ENCODE peak calls at places on chromosomes 1 and 21, in four cellular contexts. E is lower lobe of right lung, A is uterus, T is heart right ventricle. U is an unnamed sample.

GRCh38 chr1:9289724-9290493 is 2.8 kb upstream of the SPSB1 start:
- DNase-seq in E (no peak), A (peak; percentile 87), T (peak; percentile 54), U (no peak)

GRCh38 chr1:96236156-96236739 is 485.3 kb upstream of the PTBP2 start:
- DNase-seq in A (peak; percentile 44), E (no peak), T (no peak), U (no peak)

GRCh38 chr1:1331068-1331965 is at the start of gene TAS1R3:
- DNase-seq in A (no peak), E (no peak), T (no peak), U (no peak)

GRCh38 chr1:3277623-3278022 is 176.8 kb upstream of the ARHGEF16 start:
- DNase-seq in T (peak; percentile 4), A (no peak), E (no peak), U (no peak)

GRCh38 chr1:160028426-160028825 is 3.4 kb downstream of the PIGM start:
- DNase-seq in T (no peak), E (no peak), A (no peak), U (no peak)

GRCh38 chr1:116489231-116489697 is 81.6 kb downstream of the CD58 start:
- DNase-seq in A (no peak), T (no peak), E (no peak), U (no peak)

GRCh38 chr1:22799971-22800370 is 89.3 kb downstream of the EPHB2 start:
- DNase-seq in A (no peak), E (no peak), T (no peak), U (no peak)

GRCh38 chr1:4003846-4004505 is 103.9 kb upstream of the C1orf174 start:
- DNase-seq in A (no peak), T (no peak), E (no peak), U (peak; percentile 27)

GRCh38 chr1:16334655-16335340 is 17.5 kb downstream of the FBXO42 start:
- DNase-seq in A (no peak), T (no peak), E (no peak), U (no peak)

GRCh38 chr1:37069406-37069805 is 35.1 kb upstream of the GRIK3 start:
- DNase-seq in E (no peak), A (no peak), T (no peak), U (no peak)

GRCh38 chr1:185565314-185565713 is 168.9 kb upstream of the HMCN1 start:
- DNase-seq in A (no peak), E (no peak), T (no peak), U (no peak)

GRCh38 chr1:180939072-180939705 is 26.5 kb downstream of the KIAA1614 start:
- DNase-seq in T (no peak), A (no peak), E (no peak), U (no peak)

GRCh38 chr1:212612251-212612961 is 3.8 kb downstream of the ATF3 start:
- DNase-seq in T (no peak), A (no peak), E (no peak), U (no peak)

GRCh38 chr1:22127248-22127647 is 15.6 kb downstream of the WNT4 start:
- DNase-seq in E (no peak), T (no peak), A (peak; percentile 8), U (no peak)

GRCh38 chr1:9659328-9659727 is 7.8 kb downstream of the PIK3CD start:
- DNase-seq in A (peak; percentile 24), E (no peak), T (no peak), U (no peak)

GRCh38 chr1:8137406-8138244 is 111.5 kb upstream of the ERRFI1 start:
- DNase-seq in T (no peak), A (peak; percentile 56), E (no peak), U (no peak)

GRCh38 chr1:108801101-108801500 is 54.6 kb downstream of the STXBP3 start:
- DNase-seq in A (no peak), T (no peak), E (no peak), U (no peak)

GRCh38 chr1:198160946-198161614 is 4.3 kb downstream of the NEK7 start:
- DNase-seq in T (no peak), A (no peak), E (no peak), U (no peak)

DNA sequence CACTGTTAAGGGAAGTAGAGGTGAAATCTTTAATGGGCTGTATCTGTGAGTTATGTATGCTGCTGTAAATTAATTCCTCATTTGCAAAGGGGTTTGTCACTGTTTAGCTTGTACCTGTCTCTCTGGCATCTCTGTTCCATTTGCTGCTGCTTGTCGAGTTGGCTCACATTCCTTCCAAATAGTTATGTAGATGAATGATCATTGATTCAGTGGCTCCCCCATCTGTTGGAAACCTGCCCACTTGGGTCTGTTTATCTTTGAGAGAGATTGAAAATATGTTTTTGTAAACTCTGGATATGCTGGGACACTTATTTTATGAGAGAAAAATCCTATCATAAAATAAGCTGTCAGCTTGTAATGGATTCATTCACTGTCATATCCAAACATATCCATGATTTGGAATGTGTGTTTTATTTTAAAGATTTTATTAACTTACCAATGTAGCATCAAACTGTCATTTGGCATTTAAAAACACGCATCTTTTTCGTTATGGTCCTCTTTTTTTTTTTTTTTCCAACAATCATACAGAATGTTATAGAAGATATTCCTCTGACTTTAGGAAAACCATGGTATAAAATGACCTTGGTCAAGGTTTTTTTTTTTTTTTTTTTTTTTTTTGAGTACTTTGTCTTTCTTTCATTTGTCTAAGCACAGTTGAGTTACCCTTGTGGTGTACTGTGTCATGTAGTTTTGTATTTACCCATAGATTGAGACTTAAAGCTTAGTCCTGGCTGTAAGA is 3.5 kb downstream of the RYR2 start:
- DNase-seq in T (no peak), E (no peak), A (no peak), U (no peak)
- H3K4me1 ChIP-seq in T (no peaks in the 10 kb centered on the region), E (peaks cover 9% of the 10 kb centered on the region), A (no peaks in the 10 kb centered on the region), U (peaks cover 18% of the 10 kb centered on the region)

GRCh38 chr1:5811419-5811818 is 180.8 kb downstream of the NPHP4 start:
- DNase-seq in E (no peak), T (no peak), A (no peak), U (no peak)

GRCh38 chr1:5813480-5813879 is 178.7 kb downstream of the NPHP4 start:
- DNase-seq in A (no peak), E (no peak), T (no peak), U (no peak)

GRCh38 chr1:5814046-5814619 is 178.1 kb downstream of the NPHP4 start:
- DNase-seq in T (no peak), A (no peak), E (no peak), U (no peak)

GRCh38 chr1:5810553-5811270 is 181.5 kb downstream of the NPHP4 start:
- DNase-seq in A (no peak), T (no peak), E (no peak), U (no peak)

DNA sequence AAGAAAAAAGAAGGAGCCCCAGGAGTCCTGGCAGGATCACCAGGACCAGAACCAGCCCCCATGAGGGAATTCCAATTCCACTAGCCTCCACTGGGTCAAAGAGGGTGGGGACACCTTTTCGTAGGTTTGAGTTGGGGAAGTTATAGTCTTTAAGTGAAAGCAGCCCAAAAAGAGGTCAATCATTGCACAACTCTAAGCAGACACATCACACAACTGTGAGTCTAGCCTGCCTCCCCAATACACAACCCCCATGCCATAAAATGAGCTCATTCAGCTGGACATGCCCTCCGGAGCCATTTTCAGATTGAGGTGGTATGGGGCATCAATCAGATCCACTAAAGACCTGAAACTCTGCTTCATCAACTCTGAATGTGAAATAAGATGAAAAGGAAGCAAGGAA is 179.9 kb downstream of the NPHP4 start:
- DNase-seq in A (no peak), E (no peak), T (no peak), U (no peak)
- H3K4me1 ChIP-seq in A (no peaks in the 10 kb centered on the region), E (no peaks in the 10 kb centered on the region), T (no peaks in the 10 kb centered on the region), U (no peaks in the 10 kb centered on the region)

GRCh38 chr1:12714710-12715500 is 1.0 kb upstream of the AADACL3 start:
- DNase-seq in A (no peak), T (no peak), E (no peak), U (no peak)

GRCh38 chr1:12717301-12717838 is 1.5 kb downstream of the AADACL3 start:
- DNase-seq in E (no peak), T (no peak), A (no peak), U (no peak)

GRCh38 chr1:12712091-12712490 is 3.8 kb upstream of the AADACL3 start:
- DNase-seq in E (no peak), T (no peak), A (no peak), U (no peak)

GRCh38 chr1:12712929-12713328 is 3.0 kb upstream of the AADACL3 start:
- DNase-seq in A (no peak), E (no peak), T (no peak), U (no peak)

GRCh38 chr1:12715896-12716437 is at the start of gene AADACL3:
- DNase-seq in T (no peak), E (no peak), A (no peak), U (no peak)
- H3K4me1 ChIP-seq in T (no peaks in the 10 kb centered on the region), E (no peaks in the 10 kb centered on the region), A (no peaks in the 10 kb centered on the region), U (no peaks in the 10 kb centered on the region)

DNA sequence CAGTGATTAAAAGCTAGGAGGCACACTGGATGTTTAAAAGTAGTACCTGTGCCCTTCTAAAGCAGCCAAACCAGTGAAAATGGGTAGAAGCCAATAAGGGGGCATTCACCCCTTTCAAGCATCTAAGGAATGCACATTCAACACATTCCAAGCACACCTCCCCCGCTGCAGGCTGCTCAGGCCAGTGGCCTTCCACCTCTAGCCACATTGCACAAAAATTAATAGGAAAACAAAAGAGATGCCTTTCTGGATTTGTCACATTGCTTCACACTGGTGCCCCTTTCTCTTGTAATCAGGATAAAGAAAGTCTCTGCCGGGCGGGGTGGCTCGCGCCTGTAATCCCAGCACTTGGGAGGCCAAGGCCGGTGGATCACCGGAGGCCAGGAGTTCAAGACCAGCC is 834.0 kb downstream of the USP25 start:
- DNase-seq in T (no peak), E (peak; percentile 51), A (no peak), U (no peak)
- H3K4me1 ChIP-seq in T (no peaks in the 10 kb centered on the region), E (no peaks in the 10 kb centered on the region), A (peaks cover 17% of the 10 kb centered on the region), U (no peaks in the 10 kb centered on the region)

U was measured in suprapubic skin.